ENCODE peak calls at places on chromosomes 13 and 19, in eight cellular contexts. E is T1000; V is stimulated activated CD4-positive, alpha-beta T cell treated with anti-CD3 and anti-CD28 coated beads, TNF-alpha, amount 100 ng/mL, for 1 hour; T is NCI-H446 treated with DMSO at 0.1 percent for 48 hours; Y is choroid plexus epithelial cell; U is pancreas; L is HEK293T; J is K562. X is an unnamed sample.
A peak's percentile ranks its signal among the peaks of the same experiment; 100 is the strongest.

GRCh38 chr13:114288157-114288591 is 6.8 kb downstream of the UPF3A start:
- DNase-seq in E (no peak), V (no peak), T (no peak), Y (no peak), U (no peak), L (no peak), J (no peak), X (no peak)

GRCh38 chr13:98022210-98022609 is 68.7 kb downstream of the IPO5 start:
- DNase-seq in E (no peak), V (no peak), T (peak; percentile 42), Y (peak; percentile 62), U (no peak), L (no peak), J (no peak), X (no peak)

GRCh38 chr13:25227690-25228089 is 55.6 kb upstream of the AMER2 start:
- DNase-seq in E (no peak), V (no peak), T (no peak), Y (no peak), U (no peak), L (no peak), J (no peak), X (no peak)

GRCh38 chr19:18274776-18275356 is 614 bp upstream of the IQCN start:
- DNase-seq in E (peak; percentile 66), V (no peak), T (peak; percentile 86), Y (peak; percentile 85), U (peak; percentile 89), L (no peak), J (peak; percentile 53), X (no peak)

GRCh38 chr19:6440905-6441304 is 7.3 kb upstream of the SLC25A41 start:
- DNase-seq in E (no peak), V (no peak), T (no peak), Y (no peak), U (no peak), L (no peak), J (no peak), X (no peak)

GRCh38 chr19:33443638-33444195 is 70.2 kb downstream of the CEBPG start:
- DNase-seq in E (no peak), V (no peak), T (no peak), Y (no peak), U (peak; percentile 28), L (no peak), J (no peak), X (no peak)

GRCh38 chr13:44218501-44219240 is 155.0 kb upstream of the SERP2 start:
- DNase-seq in E (no peak), V (no peak), T (peak; percentile 11), Y (peak; percentile 57), U (peak; percentile 67), L (no peak), J (no peak), X (no peak)

GRCh38 chr13:25881946-25882574 is 169.8 kb downstream of the SHISA2 start:
- DNase-seq in E (no peak), V (no peak), T (no peak), Y (peak; percentile 86), U (no peak), L (peak; percentile 10), J (no peak), X (no peak)

GRCh38 chr13:32446778-32447465 is 19.0 kb upstream of the N4BP2L1 start:
- DNase-seq in E (no peak), V (no peak), T (no peak), Y (no peak), U (no peak), L (no peak), J (no peak), X (no peak)

GRCh38 chr13:73107970-73108369 is 49.2 kb downstream of the KLF5 start:
- DNase-seq in E (no peak), V (no peak), T (no peak), Y (no peak), U (no peak), L (no peak), J (no peak), X (no peak)

GRCh38 chr19:13163609-13164364 is 13.6 kb downstream of the IER2 start:
- DNase-seq in E (peak; percentile 79), V (no peak), T (no peak), Y (peak; percentile 68), U (peak; percentile 87), L (no peak), J (peak; percentile 63), X (peak; percentile 83)

GRCh38 chr13:19606152-19606551 is 27.3 kb upstream of the MPHOSPH8 start:
- DNase-seq in E (no peak), V (no peak), T (no peak), Y (no peak), U (no peak), L (no peak), J (no peak), X (no peak)

GRCh38 chr13:45373116-45373606 is 32.2 kb upstream of the TPT1 start:
- DNase-seq in E (no peak), V (no peak), T (no peak), Y (no peak), U (no peak), L (no peak), J (no peak), X (no peak)

GRCh38 chr13:59086147-59086546 is 1077.6 kb downstream of the DIAPH3 start:
- DNase-seq in E (no peak), V (no peak), T (no peak), Y (peak; percentile 86), U (no peak), L (no peak), J (no peak), X (no peak)

GRCh38 chr13:79307866-79308298 is 98.2 kb downstream of the RBM26 start:
- DNase-seq in E (no peak), V (no peak), T (no peak), Y (peak; percentile 50), U (no peak), L (no peak), J (no peak), X (no peak)

GRCh38 chr19:57269515-57270250 is 10.6 kb upstream of the ZNF460 start:
- DNase-seq in E (peak; percentile 19), V (no peak), T (no peak), Y (peak; percentile 85), U (no peak), L (no peak), J (no peak), X (no peak)

GRCh38 chr13:33717775-33718174 is 100.2 kb upstream of the RFC3 start:
- DNase-seq in E (no peak), V (no peak), T (no peak), Y (no peak), U (no peak), L (no peak), J (no peak), X (no peak)

GRCh38 chr19:17865364-17866311 is 5.9 kb downstream of the RPL18A start:
- DNase-seq in E (no peak), V (no peak), T (no peak), Y (no peak), U (no peak), L (no peak), J (peak; percentile 37), X (no peak)

GRCh38 chr13:26727122-26727521 is 33.5 kb downstream of the GPR12 start:
- DNase-seq in E (no peak), V (no peak), T (no peak), Y (no peak), U (no peak), L (no peak), J (no peak), X (no peak)

GRCh38 chr19:6801397-6802086 is 29.0 kb downstream of the VAV1 start:
- DNase-seq in E (no peak), V (peak; percentile 71), T (no peak), Y (peak; percentile 9), U (peak; percentile 65), L (no peak), J (peak; percentile 36), X (no peak)

GRCh38 chr19:48970923-48971395 is 5.8 kb downstream of the FTL start:
- DNase-seq in E (peak; percentile 56), V (peak; percentile 87), T (peak; percentile 18), Y (peak; percentile 88), U (peak; percentile 95), L (peak; percentile 79), J (peak; percentile 75), X (peak; percentile 89)

GRCh38 chr13:95100525-95101121 is 200.6 kb downstream of the ABCC4 start:
- DNase-seq in E (peak; percentile 58), V (no peak), T (no peak), Y (peak; percentile 23), U (no peak), L (no peak), J (no peak), X (no peak)

GRCh38 chr13:80074811-80075210 is 266.1 kb downstream of the SPRY2 start:
- DNase-seq in E (no peak), V (no peak), T (no peak), Y (no peak), U (no peak), L (no peak), J (no peak), X (no peak)

GRCh38 chr19:51354742-51355148 is 11.4 kb downstream of the ETFB start:
- DNase-seq in E (no peak), V (no peak), T (no peak), Y (peak; percentile 57), U (no peak), L (no peak), J (no peak), X (peak; percentile 46)

GRCh38 chr19:34480971-34481821 is at the start of gene WTIP:
- DNase-seq in E (peak; percentile 75), V (no peak), T (no peak), Y (peak; percentile 91), U (peak; percentile 74), L (peak; percentile 55), J (no peak), X (peak; percentile 84)